ENCODE peak calls at places on chromosomes 13 and 19, in seven cellular contexts. T, W, U, Q, I, S and N are unnamed samples.

GRCh38 chr19:1466461-1467227 is 12.4 kb downstream of the C19orf25 start:
- DNase-seq in T (no peak), W (no peak), U (no peak), Q (no peak), I (peak; percentile 42), S (no peak), N (no peak)

GRCh38 chr13:98441056-98441676 is 135.7 kb downstream of the STK24 start:
- DNase-seq in T (peak; percentile 41), W (no peak), U (no peak), Q (no peak), I (no peak), S (no peak), N (no peak)

GRCh38 chr13:36549771-36550170 is 117.5 kb downstream of the CCNA1 start:
- DNase-seq in T (no peak), W (no peak), U (no peak), Q (peak; percentile 28), I (peak; percentile 43), S (no peak), N (no peak)

GRCh38 chr19:46495789-46496099 is at the start of gene PNMA8B:
- DNase-seq in T (peak; percentile 56), W (no peak), U (peak; percentile 81), Q (peak; percentile 58), I (peak; percentile 98), S (no peak), N (peak; percentile 98)

GRCh38 chr19:44777715-44778347 is at the start of gene CBLC:
- DNase-seq in T (peak; percentile 82), W (no peak), U (peak; percentile 94), Q (no peak), I (peak; percentile 71), S (no peak), N (no peak)

GRCh38 chr19:20925481-20925880 is 2.4 kb downstream of the ZNF85 start:
- DNase-seq in T (no peak), W (no peak), U (no peak), Q (no peak), I (no peak), S (no peak), N (no peak)

GRCh38 chr13:50892162-50892944 is 17.2 kb upstream of the RNASEH2B start:
- DNase-seq in T (no peak), W (no peak), U (no peak), Q (no peak), I (no peak), S (no peak), N (no peak)

GRCh38 chr13:76503756-76504155 is 382.4 kb downstream of the KCTD12 start:
- DNase-seq in T (no peak), W (no peak), U (no peak), Q (no peak), I (no peak), S (no peak), N (no peak)

GRCh38 chr13:99798756-99799155 is 172.8 kb downstream of the ZIC5 start:
- DNase-seq in T (no peak), W (no peak), U (no peak), Q (no peak), I (no peak), S (no peak), N (no peak)
- TF ChIP-seq CTCF in T (no peak), W (no peak), U (no peak), Q (no peak), I (no peak), S (no peak), N (no peak)

GRCh38 chr19:4976412-4977298 is 7.7 kb downstream of the KDM4B start:
- DNase-seq in T (peak; percentile 88), W (peak; percentile 93), U (peak; percentile 90), Q (peak; percentile 57), I (no peak), S (no peak), N (no peak)
- TF ChIP-seq CTCF in T (peak; percentile 65), W (peak; percentile 38), U (peak; percentile 75), Q (no peak), I (no peak), S (no peak), N (peak; percentile 35)

DNA sequence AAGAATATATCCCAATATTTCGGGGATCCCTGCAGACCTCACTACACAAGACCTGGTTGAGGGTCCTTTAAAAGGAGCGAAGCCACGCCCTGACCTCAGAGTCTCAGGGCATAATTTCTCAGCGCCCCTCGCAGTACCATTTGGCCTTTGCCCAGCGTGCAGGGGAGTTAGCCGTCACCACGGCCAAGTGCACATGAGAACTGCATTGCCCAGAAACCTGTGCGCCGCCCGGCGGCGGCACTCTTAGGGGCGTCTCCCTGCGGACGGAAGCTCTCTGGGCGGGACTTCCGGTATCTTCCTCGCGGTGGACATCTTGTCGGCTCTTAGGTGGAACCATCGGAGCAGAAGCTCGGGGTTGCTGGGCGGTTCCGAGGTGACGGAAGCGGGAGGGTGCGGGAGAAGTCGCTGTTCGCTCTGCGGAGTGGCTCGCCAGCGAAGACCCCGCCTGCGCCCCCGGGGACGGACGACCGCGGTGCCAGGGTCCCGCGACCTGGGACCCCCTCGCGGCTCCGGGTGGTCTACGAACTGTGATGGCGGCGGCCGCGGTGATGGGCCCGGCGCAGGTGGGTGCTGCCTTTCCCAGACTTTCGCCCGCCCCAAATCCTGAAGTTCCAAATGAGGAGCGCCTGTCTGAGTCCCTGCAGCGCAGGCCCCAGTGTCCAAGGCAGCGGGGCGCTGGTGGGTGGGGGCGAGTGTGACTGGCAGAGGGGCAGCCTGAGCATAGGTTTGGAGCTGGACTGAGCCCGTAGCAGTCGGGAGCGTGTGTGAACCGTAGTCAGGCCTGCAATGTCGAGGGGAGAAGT is at the start of gene ZNF134:
- DNase-seq in T (peak; percentile 96), W (peak; percentile 83), U (peak; percentile 82), Q (peak; percentile 94), I (peak; percentile 89), S (peak; percentile 58), N (peak; percentile 87)
- TF ChIP-seq CTCF in T (peak; percentile 26), W (peak; percentile 9), U (peak; percentile 71), Q (no peak), I (no peak), S (no peak), N (no peak)

DNA sequence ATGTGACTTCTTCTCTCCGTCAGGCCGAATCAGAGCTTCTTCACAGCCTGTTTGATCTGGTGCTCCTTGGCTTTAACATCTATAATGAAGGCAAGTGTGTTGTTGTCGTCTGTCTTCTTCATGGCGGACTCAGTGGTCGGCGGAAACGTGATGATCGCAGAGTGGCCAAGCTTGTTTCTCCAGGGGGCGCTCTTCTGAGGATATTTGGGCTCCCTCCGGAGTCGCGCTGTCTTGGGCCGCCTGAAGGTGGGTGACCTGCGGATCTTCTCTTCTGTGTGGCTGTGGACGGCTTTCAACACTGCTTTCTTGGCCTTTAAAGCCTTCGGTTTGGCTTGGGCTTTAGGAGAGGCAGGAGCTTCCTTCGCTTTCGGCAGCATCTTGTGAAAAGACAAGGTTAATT is 9.8 kb downstream of the TPRX1 start:
- DNase-seq in T (no peak), W (no peak), U (no peak), Q (no peak), I (no peak), S (no peak), N (no peak)
- TF ChIP-seq CTCF in T (no peak), W (no peak), U (no peak), Q (no peak), I (no peak), S (peak; percentile 48), N (no peak)